ENCODE peak calls at places on chromosome 15, in five cellular contexts. S is GM12865; P is brain microvascular endothelial cell; N is activated CD4-positive, alpha-beta T cell treated with anti-CD3 and anti-CD28 coated beads, Interleukin-2, amount 10 ng/mL, durations not matched to agents 7 days and 5 days; X is GM10248. K is an unnamed sample.
A peak's percentile ranks its signal among the peaks of the same experiment; 100 is the strongest.

GRCh38 chr15:58477228-58477627 is 45.4 kb downstream of the LIPC start:
- DNase-seq in S (no peak), P (no peak), N (no peak), X (peak; percentile 32), K (no peak)

GRCh38 chr15:52236015-52236414 is 44.8 kb upstream of the GNB5 start:
- DNase-seq in S (peak; percentile 34), P (no peak), N (no peak), X (no peak), K (no peak)

GRCh38 chr15:73373221-73373620 is 4.5 kb upstream of the HCN4 start:
- DNase-seq in S (no peak), P (no peak), N (no peak), X (no peak), K (peak; percentile 27)

GRCh38 chr15:35596261-35596660 is 50.3 kb upstream of the DPH6 start:
- DNase-seq in S (no peak), P (no peak), N (no peak), X (no peak), K (no peak)

GRCh38 chr15:79007066-79007465 is 62.2 kb upstream of the CTSH start:
- DNase-seq in S (peak; percentile 57), P (peak; percentile 44), N (peak; percentile 22), X (no peak), K (peak; percentile 81)

GRCh38 chr15:48876057-48876456 is 1.9 kb upstream of the EID1 start:
- DNase-seq in S (no peak), P (no peak), N (no peak), X (no peak), K (no peak)

GRCh38 chr15:79370716-79371115 is 59.8 kb downstream of the TMED3 start:
- DNase-seq in S (no peak), P (peak; percentile 45), N (no peak), X (no peak), K (no peak)

GRCh38 chr15:85748729-85749128 is 46.0 kb downstream of the KLHL25 start:
- DNase-seq in S (no peak), P (no peak), N (no peak), X (peak; percentile 11), K (no peak)

GRCh38 chr15:32826685-32827084 is 108.9 kb downstream of the GREM1 start:
- DNase-seq in S (no peak), P (no peak), N (no peak), X (no peak), K (no peak)

GRCh38 chr15:35290301-35290721 is 205.2 kb upstream of the NANOGP8 start:
- DNase-seq in S (no peak), P (no peak), N (no peak), X (no peak), K (no peak)

GRCh38 chr15:64209680-64210334 is 47.0 kb upstream of the PPIB start:
- DNase-seq in S (peak; percentile 36), P (peak; percentile 25), N (peak; percentile 11), X (peak; percentile 38), K (peak; percentile 85)

GRCh38 chr15:32956006-32956405 is 238.2 kb downstream of the GREM1 start:
- DNase-seq in S (peak; percentile 52), P (peak; percentile 84), N (no peak), X (peak; percentile 40), K (peak; percentile 71)

K was measured in Karpas-422.